ENCODE peak calls at places on chromosomes 13 and 19, in four cellular contexts. I, X, V and Z are unnamed samples.

GRCh38 chr19:13864513-13865242 is 12.3 kb upstream of the NANOS3 start:
- DNase-seq in I (no peak), X (peak; percentile 30), V (no peak), Z (no peak)

GRCh38 chr13:20473139-20473538 is 52.5 kb downstream of the CRYL1 start:
- DNase-seq in I (no peak), X (no peak), V (no peak), Z (no peak)

GRCh38 chr19:36144624-36145023 is 4.8 kb downstream of the CAPNS1 start:
- DNase-seq in I (no peak), X (no peak), V (no peak), Z (no peak)

GRCh38 chr19:39212377-39212742 is 8.3 kb upstream of the SYCN start:
- DNase-seq in I (no peak), X (peak; percentile 85), V (peak; percentile 56), Z (peak; percentile 59)

GRCh38 chr13:21979156-21979819 is 308.4 kb downstream of the FGF9 start:
- DNase-seq in I (no peak), X (no peak), V (no peak), Z (no peak)

GRCh38 chr19:1420590-1420989 is 13.2 kb downstream of the DAZAP1 start:
- DNase-seq in I (no peak), X (no peak), V (no peak), Z (no peak)

GRCh38 chr19:2139385-2140192 is 11.8 kb downstream of the AP3D1 start:
- DNase-seq in I (no peak), X (no peak), V (no peak), Z (no peak)

GRCh38 chr19:1167687-1168561 is 6.1 kb downstream of the SBNO2 start:
- DNase-seq in I (no peak), X (no peak), V (no peak), Z (no peak)

GRCh38 chr13:76019421-76020044 is 383.4 kb downstream of the LMO7 start:
- DNase-seq in I (no peak), X (no peak), V (no peak), Z (peak; percentile 41)

GRCh38 chr19:15297416-15298224 is 34.7 kb downstream of the BRD4 start:
- DNase-seq in I (no peak), X (peak; percentile 52), V (no peak), Z (peak; percentile 73)

GRCh38 chr19:751501-752341 is 809 bp downstream of the MISP start:
- DNase-seq in I (no peak), X (no peak), V (no peak), Z (no peak)

GRCh38 chr13:112245179-112245724 is 130.9 kb upstream of the SPACA7 start:
- DNase-seq in I (no peak), X (no peak), V (no peak), Z (no peak)

GRCh38 chr13:44573790-44574465 is 2.2 kb downstream of the TSC22D1 start:
- DNase-seq in I (no peak), X (peak; percentile 32), V (no peak), Z (peak; percentile 63)

GRCh38 chr19:56885173-56885679 is 44.7 kb upstream of the PEG3 start:
- DNase-seq in I (no peak), X (no peak), V (no peak), Z (no peak)

GRCh38 chr13:36979361-36980040 is 19.6 kb downstream of the ALG5 start:
- DNase-seq in I (no peak), X (no peak), V (no peak), Z (no peak)